ENCODE peak calls at places on chromosome 19, in four cellular contexts. H is ELF-1, C is OCI-M1, B is heart left ventricle. L is an unnamed sample.

GRCh38 chr19:294819-295686 is 3.9 kb upstream of the PLPP2 start:
- DNase-seq in H (peak; percentile 76), C (no peak), B (peak; percentile 73), L (peak; percentile 70)

GRCh38 chr19:19538077-19538764 is at the start of gene CILP2:
- DNase-seq in H (peak; percentile 84), C (no peak), B (no peak), L (peak; percentile 77)

GRCh38 chr19:32614916-32615315 is 33.9 kb downstream of the PDCD5 start:
- DNase-seq in H (no peak), C (no peak), B (no peak), L (no peak)

GRCh38 chr19:43806848-43807247 is 4.6 kb upstream of the LYPD5 start:
- DNase-seq in H (no peak), C (no peak), B (no peak), L (no peak)

GRCh38 chr19:3275583-3276340 is 51.3 kb downstream of the CELF5 start:
- DNase-seq in H (peak; percentile 83), C (peak; percentile 85), B (peak; percentile 86), L (peak; percentile 79)

GRCh38 chr19:40754611-40755247 is 3.7 kb downstream of the SNRPA start:
- DNase-seq in H (peak; percentile 41), C (no peak), B (no peak), L (no peak)

GRCh38 chr19:17757125-17757524 is 5.8 kb downstream of the FCHO1 start:
- DNase-seq in H (no peak), C (no peak), B (peak; percentile 78), L (no peak)

GRCh38 chr19:41426952-41427646 is at the start of gene B3GNT8:
- DNase-seq in H (peak; percentile 78), C (peak; percentile 81), B (peak; percentile 93), L (peak; percentile 94)

GRCh38 chr19:42066075-42066754 is 3.8 kb downstream of the GRIK5 start:
- DNase-seq in H (peak; percentile 82), C (peak; percentile 60), B (no peak), L (peak; percentile 63)

GRCh38 chr19:518292-519231 is 11.3 kb downstream of the TPGS1 start:
- DNase-seq in H (peak; percentile 75), C (peak; percentile 43), B (no peak), L (peak; percentile 97)

GRCh38 chr19:5083547-5083965 is 114.6 kb downstream of the KDM4B start:
- DNase-seq in H (peak; percentile 87), C (peak; percentile 28), B (no peak), L (peak; percentile 89)

L was measured in left kidney.